ENCODE peak calls at places on chromosomes 12 and 14, in four cellular contexts. Z is neural crest cell, G is AG10803, D is left ventricle myocardium inferior. M is an unnamed sample.

GRCh38 chr14:91288876-91289275 is 44.4 kb upstream of the GPR68 start:
- DNase-seq in Z (no peak), G (no peak), D (no peak), M (no peak)

GRCh38 chr12:77685906-77686305 is 144.8 kb upstream of the NAV3 start:
- DNase-seq in Z (no peak), D (no peak), G (no peak), M (no peak)

GRCh38 chr12:68042212-68042699 is 53.0 kb downstream of the IFNG-AS1 start:
- DNase-seq in D (no peak), G (peak), Z (no peak), M (no peak)

GRCh38 chr14:63524537-63525155 is 18.5 kb downstream of the PPP2R5E start:
- DNase-seq in Z (no peak), G (no peak), D (no peak), M (no peak)

GRCh38 chr14:69685217-69685616 is 73.8 kb downstream of the SUSD6 start:
- DNase-seq in G (no peak), Z (no peak), D (no peak), M (no peak)

GRCh38 chr14:70919774-70920173 is 12.5 kb downstream of the PCNX1 start:
- DNase-seq in D (no peak), G (no peak), Z (no peak), M (no peak)

GRCh38 chr14:72780771-72781170 is 113.1 kb downstream of the DPF3 start:
- DNase-seq in Z (no peak), D (no peak), G (peak), M (no peak)

GRCh38 chr12:6626654-6627283 is 9.0 kb downstream of the LPAR5 start:
- DNase-seq in G (no peak), D (no peak), Z (no peak), M (no peak)

GRCh38 chr14:96953443-96953842 is 156.3 kb downstream of the VRK1 start:
- DNase-seq in D (no peak), G (no peak), Z (no peak), M (no peak)

GRCh38 chr14:59215353-59215752 is 26.9 kb downstream of the DAAM1 start:
- DNase-seq in Z (no peak), G (peak), D (peak), M (peak)

GRCh38 chr14:51410846-51411245 is 170.8 kb downstream of the TMX1 start:
- DNase-seq in Z (no peak), D (no peak), G (no peak), M (no peak)

GRCh38 chr12:39343665-39344064 is 99.3 kb downstream of the KIF21A start:
- DNase-seq in G (no peak), D (no peak), Z (no peak), M (no peak)

GRCh38 chr14:64704743-64705405 is 650 bp downstream of the PLEKHG3 start:
- DNase-seq in G (peak), D (no peak), Z (peak), M (peak)

GRCh38 chr12:101962486-101962885 is 85.1 kb downstream of the DRAM1 start:
- DNase-seq in D (no peak), G (peak), Z (no peak), M (no peak)

GRCh38 chr12:121144416-121144914 is 11.8 kb downstream of the P2RX7 start:
- DNase-seq in D (no peak), Z (no peak), G (peak), M (no peak)

GRCh38 chr14:66944872-66945271 is 244.4 kb upstream of the GARIN2 start:
- DNase-seq in Z (no peak), D (no peak), G (peak), M (no peak)

GRCh38 chr12:6538420-6539275 is 4.3 kb downstream of the GAPDH start:
- DNase-seq in Z (no peak), D (no peak), G (peak), M (no peak)

GRCh38 chr14:105919458-105920150 is 393.2 kb downstream of the TMEM121 start:
- DNase-seq in G (no peak), D (peak), Z (no peak), M (no peak)

GRCh38 chr12:115341442-115341841 is 657.5 kb upstream of the TBX3 start:
- DNase-seq in D (peak), Z (no peak), G (peak), M (peak)

GRCh38 chr14:75191100-75191499 is 14.7 kb upstream of the TMED10 start:
- DNase-seq in D (peak), Z (no peak), G (no peak), M (no peak)

GRCh38 chr12:24615967-24616411 is 332.9 kb downstream of the BCAT1 start:
- DNase-seq in Z (no peak), G (no peak), D (no peak), M (no peak)

GRCh38 chr14:92317511-92317910 is 5.5 kb upstream of the SLC24A4 start:
- DNase-seq in Z (no peak), D (no peak), G (peak), M (no peak)

GRCh38 chr12:56261503-56262230 is 3.5 kb upstream of the ANKRD52 start:
- DNase-seq in Z (no peak), G (peak), D (no peak), M (no peak)

GRCh38 chr14:99758121-99758871 is 34.9 kb upstream of the EML1 start:
- DNase-seq in D (no peak), Z (no peak), G (peak), M (no peak)

GRCh38 chr12:94195483-94195882 is 47.1 kb downstream of the PLXNC1 start:
- DNase-seq in Z (no peak), D (no peak), G (no peak), M (no peak)
- TF ChIP-seq CTCF in Z (peak), D (no peak), G (no peak), M (no peak)

DNA sequence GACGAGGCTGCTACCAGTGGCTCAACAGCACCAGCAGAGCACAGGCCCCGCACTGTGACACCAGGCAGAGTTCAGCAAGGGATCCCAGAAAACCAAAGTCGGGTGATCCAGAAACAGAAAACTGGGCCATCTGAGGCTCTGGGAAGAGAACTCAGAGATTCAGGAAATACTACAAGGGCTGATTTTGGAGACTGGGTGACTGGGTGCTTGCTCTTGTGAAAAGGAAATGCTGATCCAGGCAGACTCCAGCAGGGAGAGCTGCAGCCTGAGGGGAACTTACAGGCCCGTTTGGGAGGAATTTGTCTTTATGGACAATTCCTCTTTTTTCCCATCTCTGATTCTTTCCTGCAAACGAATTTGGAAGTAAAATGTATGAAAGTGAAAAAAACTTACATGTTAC is 28.2 kb downstream of the FOXN3 start:
- DNase-seq in Z (no peak), D (no peak), G (no peak), M (no peak)
- TF ChIP-seq CTCF in Z (no peak), D (peak), G (peak), M (no peak)

GRCh38 chr12:72564120-72564519 is 291.9 kb downstream of the TRHDE start:
- DNase-seq in G (no peak), D (no peak), Z (no peak), M (no peak)

GRCh38 chr12:72560370-72560769 is 288.2 kb downstream of the TRHDE start:
- DNase-seq in D (no peak), G (no peak), Z (no peak), M (peak)
- TF ChIP-seq CTCF in D (no peak), G (no peak), Z (no peak), M (no peak)

DNA sequence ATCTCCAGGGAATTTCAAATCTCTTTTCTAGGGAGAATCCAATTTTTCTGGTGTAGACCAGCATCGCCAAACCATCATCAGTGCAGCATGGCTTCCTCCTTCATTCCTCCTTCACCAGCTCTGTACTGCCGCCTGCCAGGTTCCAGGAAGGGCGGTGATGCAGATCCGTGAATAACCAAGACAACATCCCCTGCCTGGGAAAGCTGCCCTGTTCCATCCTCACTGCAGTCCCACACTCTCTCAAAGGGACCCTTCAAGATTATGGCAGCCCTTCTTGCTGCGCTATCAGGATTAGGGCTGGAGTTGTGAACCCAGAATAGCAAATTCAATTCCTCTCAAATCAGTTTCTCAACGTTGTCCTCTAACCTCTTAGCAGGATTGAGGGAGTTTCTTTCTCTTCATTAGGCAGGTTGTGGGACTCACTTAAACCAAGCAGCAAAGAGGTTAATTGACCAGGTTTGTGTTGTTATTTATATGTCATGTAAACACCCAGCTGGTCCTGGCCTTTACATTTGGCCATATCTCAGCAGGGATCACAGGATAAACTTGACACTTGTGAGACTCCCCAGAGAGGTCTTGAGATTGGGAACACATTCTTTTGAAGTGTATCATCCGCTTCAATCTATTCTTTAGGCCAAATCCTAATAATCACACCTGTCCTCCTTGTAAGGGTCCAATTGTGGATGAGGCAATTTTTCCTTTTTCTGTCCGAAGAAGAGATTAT is 26.2 kb downstream of the TMEM30B start:
- DNase-seq in G (no peak), Z (no peak), D (no peak), M (no peak)
- TF ChIP-seq CTCF in G (no peak), Z (no peak), D (no peak), M (no peak)

DNA sequence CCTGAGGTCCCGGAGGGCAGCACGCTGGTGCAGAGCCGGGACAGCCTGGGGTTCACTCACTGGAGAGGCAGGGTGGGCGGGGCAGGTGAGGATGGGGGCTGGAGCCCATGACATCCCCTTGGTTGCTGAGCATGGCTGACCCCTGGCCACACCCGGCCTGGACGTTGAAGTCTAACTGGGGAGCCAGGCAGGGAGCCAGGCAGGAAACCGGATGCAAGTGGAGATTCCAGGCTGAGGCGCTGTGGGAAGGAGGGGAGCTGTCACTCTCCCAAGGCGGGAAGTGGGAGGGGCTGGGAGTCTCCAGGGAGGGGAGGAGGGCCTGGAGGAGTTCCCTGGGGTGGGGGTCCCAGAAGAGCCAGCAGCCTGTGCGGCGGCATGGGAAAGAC is 7.7 kb upstream of the INF2 start:
- DNase-seq in D (peak), Z (peak), G (peak), M (peak)
- TF ChIP-seq CTCF in D (no peak), Z (peak), G (no peak), M (no peak)

DNA sequence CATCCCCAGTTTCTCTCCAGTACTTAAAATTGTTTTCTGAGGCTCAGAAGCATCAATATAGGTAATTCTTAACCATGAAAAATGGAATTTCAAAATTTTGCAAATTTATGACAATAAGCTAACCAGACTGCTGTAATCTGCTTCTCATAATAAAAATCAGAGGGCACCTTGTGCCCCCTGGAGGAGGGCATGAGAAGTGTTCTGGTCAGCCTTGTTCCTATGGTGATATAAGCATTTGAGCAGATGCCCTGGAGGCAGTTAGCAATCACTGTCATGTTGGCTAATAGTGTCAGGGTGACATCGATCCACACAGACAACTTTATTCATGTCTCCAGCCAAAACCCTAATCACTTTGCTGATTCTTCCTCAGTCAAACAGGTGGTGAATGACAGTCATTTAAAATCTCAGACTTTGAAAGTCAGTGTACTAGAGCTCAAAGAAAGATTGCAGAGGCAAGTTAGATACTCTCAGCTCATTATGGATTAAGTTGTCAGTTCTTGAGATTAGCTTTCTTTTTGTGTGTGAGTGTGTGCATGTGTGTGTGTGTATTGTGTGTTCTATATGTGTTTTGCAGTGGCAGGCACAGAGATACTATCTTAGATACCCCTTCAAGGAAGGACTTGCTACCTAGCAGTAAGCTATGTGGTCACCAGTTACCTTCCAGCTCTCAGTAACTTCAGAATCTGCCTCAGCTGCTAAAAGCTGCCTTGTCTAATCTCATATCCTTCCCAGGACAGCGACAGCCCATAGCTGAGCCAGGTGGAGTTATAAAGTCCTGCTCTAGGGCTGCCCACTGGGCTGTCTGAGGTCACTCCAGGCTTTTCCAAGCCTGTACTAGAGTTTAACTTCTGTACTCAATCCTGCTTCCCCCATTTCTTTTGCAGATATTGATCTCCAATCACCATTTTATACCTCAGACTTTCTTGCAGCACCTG is 942.8 kb downstream of the GALC start:
- DNase-seq in D (no peak), G (peak), Z (peak), M (no peak)
- TF ChIP-seq CTCF in D (peak), G (peak), Z (peak), M (no peak)

GRCh38 chr14:104725772-104726548 is 1.9 kb downstream of the ADSS1 start:
- DNase-seq in G (no peak), Z (no peak), D (no peak), M (no peak)

GRCh38 chr14:104724407-104724980 is 465 bp downstream of the ADSS1 start:
- DNase-seq in D (peak), G (no peak), Z (no peak), M (peak)

GRCh38 chr14:104726600-104727451 is 2.8 kb downstream of the ADSS1 start:
- DNase-seq in Z (no peak), D (no peak), G (no peak), M (no peak)

GRCh38 chr14:104723651-104724406 is at the start of gene ADSS1:
- DNase-seq in D (peak), G (peak), Z (peak), M (peak)

DNA sequence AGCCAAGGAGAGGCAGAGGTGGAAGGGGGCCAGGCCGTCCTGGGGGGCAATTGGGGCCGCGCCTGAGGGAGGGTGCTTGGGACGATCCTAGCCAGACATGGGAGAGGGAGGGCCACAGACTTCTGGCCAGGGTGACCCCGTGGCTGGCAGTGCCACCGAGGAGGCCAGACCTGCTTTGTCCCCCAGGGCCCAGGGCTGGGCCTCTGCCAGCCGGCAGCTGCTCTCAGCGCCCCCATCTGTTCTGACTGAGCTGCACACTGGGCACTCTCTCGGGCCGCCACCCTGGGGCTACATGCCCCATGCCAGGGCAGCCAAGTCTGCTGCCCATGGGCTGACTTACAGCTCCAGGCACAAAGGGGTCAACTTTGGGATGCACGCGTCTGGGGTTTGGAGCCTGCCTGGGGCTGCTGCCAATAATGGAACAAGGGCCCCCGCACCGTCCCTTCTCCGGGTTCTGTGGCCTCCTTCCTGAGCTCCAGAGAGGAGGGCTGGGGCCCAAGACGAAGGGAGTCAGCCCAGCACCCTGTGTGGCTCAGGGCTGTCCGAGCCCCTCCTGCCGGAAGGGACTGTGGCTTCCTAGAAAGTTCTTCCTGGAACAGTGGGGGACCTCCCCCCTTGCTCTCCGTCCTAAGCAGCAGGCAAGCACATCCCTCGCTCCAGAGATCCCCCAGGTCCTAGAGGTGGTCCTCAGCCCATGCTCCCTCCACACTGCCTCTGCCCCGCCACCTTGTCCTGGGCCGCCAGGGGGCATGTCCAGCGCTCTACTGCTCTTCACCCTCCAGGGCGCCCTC is 1.1 kb downstream of the ADSS1 start:
- DNase-seq in Z (peak), D (peak), G (no peak), M (peak)
- TF ChIP-seq CTCF in Z (peak), D (peak), G (peak), M (no peak)

GRCh38 chr12:66960704-66961690 is 282.1 kb upstream of the GRIP1 start:
- DNase-seq in G (no peak), D (no peak), Z (no peak), M (no peak)

GRCh38 chr12:66963901-66964300 is 285.0 kb upstream of the GRIP1 start:
- DNase-seq in D (no peak), G (no peak), Z (no peak), M (no peak)

GRCh38 chr12:66962316-66962715 is 283.4 kb upstream of the GRIP1 start:
- DNase-seq in G (no peak), Z (no peak), D (no peak), M (no peak)

GRCh38 chr12:66956300-66956699 is 277.4 kb upstream of the GRIP1 start:
- DNase-seq in G (no peak), D (no peak), Z (no peak), M (no peak)

GRCh38 chr12:66959276-66959675 is 280.4 kb upstream of the GRIP1 start:
- DNase-seq in G (no peak), D (no peak), Z (no peak), M (no peak)
- TF ChIP-seq CTCF in G (no peak), D (no peak), Z (no peak), M (no peak)

M was measured in ovary.